ENCODE peak calls at places on chromosomes 3 and 15, in six cellular contexts. One of them, this sample, is unnamed.

GRCh38 chr15:69092159-69092558 is 68.3 kb upstream of the GLCE start:
- DNase-seq in gastrocnemius medialis: no peak
- DNase-seq in astrocyte of the spinal cord: peak
- DNase-seq in psoas muscle: no peak
- DNase-seq in cardiac fibroblast: peak
- DNase-seq in adipocyte: peak
- DNase-seq in this sample: peak

GRCh38 chr3:29128004-29128403 is 152.9 kb upstream of the RBMS3 start:
- DNase-seq in gastrocnemius medialis: no peak
- DNase-seq in astrocyte of the spinal cord: peak
- DNase-seq in psoas muscle: no peak
- DNase-seq in cardiac fibroblast: peak
- DNase-seq in adipocyte: no peak
- DNase-seq in this sample: peak

GRCh38 chr15:27768731-27769510 is 330.2 kb downstream of the OCA2 start:
- DNase-seq in gastrocnemius medialis: no peak
- DNase-seq in astrocyte of the spinal cord: no peak
- DNase-seq in psoas muscle: no peak
- DNase-seq in cardiac fibroblast: no peak
- DNase-seq in adipocyte: no peak
- DNase-seq in this sample: no peak

GRCh38 chr3:85725809-85726208 is 767.0 kb downstream of the CADM2 start:
- DNase-seq in gastrocnemius medialis: no peak
- DNase-seq in astrocyte of the spinal cord: peak
- DNase-seq in psoas muscle: no peak
- DNase-seq in cardiac fibroblast: no peak
- DNase-seq in adipocyte: no peak
- DNase-seq in this sample: no peak

GRCh38 chr3:196554205-196554604 is 14.1 kb downstream of the WDR53 start:
- DNase-seq in gastrocnemius medialis: no peak
- DNase-seq in astrocyte of the spinal cord: no peak
- DNase-seq in psoas muscle: no peak
- DNase-seq in cardiac fibroblast: no peak
- DNase-seq in adipocyte: no peak
- DNase-seq in this sample: no peak

GRCh38 chr3:189833996-189834395 is 202.8 kb downstream of the TP63 start:
- DNase-seq in gastrocnemius medialis: no peak
- DNase-seq in astrocyte of the spinal cord: no peak
- DNase-seq in psoas muscle: no peak
- DNase-seq in cardiac fibroblast: no peak
- DNase-seq in adipocyte: no peak
- DNase-seq in this sample: no peak

GRCh38 chr15:24772709-24773373 is 97.3 kb downstream of the NPAP1 start:
- DNase-seq in gastrocnemius medialis: peak
- DNase-seq in astrocyte of the spinal cord: peak
- DNase-seq in psoas muscle: peak
- DNase-seq in cardiac fibroblast: peak
- DNase-seq in adipocyte: peak
- DNase-seq in this sample: peak

GRCh38 chr3:54322354-54322753 is 200.0 kb downstream of the CACNA2D3 start:
- DNase-seq in gastrocnemius medialis: no peak
- DNase-seq in astrocyte of the spinal cord: no peak
- DNase-seq in psoas muscle: no peak
- DNase-seq in cardiac fibroblast: no peak
- DNase-seq in adipocyte: no peak
- DNase-seq in this sample: no peak

GRCh38 chr3:134846084-134846483 is 51.0 kb downstream of the EPHB1 start:
- DNase-seq in gastrocnemius medialis: no peak
- DNase-seq in astrocyte of the spinal cord: no peak
- DNase-seq in psoas muscle: no peak
- DNase-seq in cardiac fibroblast: no peak
- DNase-seq in adipocyte: no peak
- DNase-seq in this sample: no peak

GRCh38 chr15:44427756-44428724 is 611 bp downstream of the CTDSPL2 start:
- DNase-seq in gastrocnemius medialis: no peak
- DNase-seq in astrocyte of the spinal cord: peak
- DNase-seq in psoas muscle: no peak
- DNase-seq in cardiac fibroblast: peak
- DNase-seq in adipocyte: peak
- DNase-seq in this sample: peak

GRCh38 chr3:40200754-40201316 is 108.7 kb upstream of the EIF1B start:
- DNase-seq in gastrocnemius medialis: no peak
- DNase-seq in astrocyte of the spinal cord: no peak
- DNase-seq in psoas muscle: no peak
- DNase-seq in cardiac fibroblast: no peak
- DNase-seq in adipocyte: no peak
- DNase-seq in this sample: no peak

GRCh38 chr3:113894927-113895326 is 52.9 kb upstream of the ZDHHC23 start:
- DNase-seq in gastrocnemius medialis: no peak
- DNase-seq in astrocyte of the spinal cord: no peak
- DNase-seq in psoas muscle: no peak
- DNase-seq in cardiac fibroblast: no peak
- DNase-seq in adipocyte: no peak
- DNase-seq in this sample: no peak

GRCh38 chr15:37061996-37062395 is 38.4 kb downstream of the MEIS2 start:
- DNase-seq in gastrocnemius medialis: no peak
- DNase-seq in astrocyte of the spinal cord: no peak
- DNase-seq in psoas muscle: no peak
- DNase-seq in cardiac fibroblast: no peak
- DNase-seq in adipocyte: no peak
- DNase-seq in this sample: no peak

GRCh38 chr15:52423852-52424251 is 104.8 kb downstream of the MYO5A start:
- DNase-seq in gastrocnemius medialis: no peak
- DNase-seq in astrocyte of the spinal cord: no peak
- DNase-seq in psoas muscle: no peak
- DNase-seq in cardiac fibroblast: no peak
- DNase-seq in adipocyte: no peak
- DNase-seq in this sample: peak

GRCh38 chr3:24160424-24160823 is 215.3 kb downstream of the NR1D2 start:
- DNase-seq in gastrocnemius medialis: no peak
- DNase-seq in astrocyte of the spinal cord: no peak
- DNase-seq in psoas muscle: no peak
- DNase-seq in cardiac fibroblast: no peak
- DNase-seq in adipocyte: peak
- DNase-seq in this sample: peak

GRCh38 chr3:170941551-170941950 is 33.1 kb upstream of the EIF5A2 start:
- DNase-seq in gastrocnemius medialis: no peak
- DNase-seq in astrocyte of the spinal cord: no peak
- DNase-seq in psoas muscle: no peak
- DNase-seq in cardiac fibroblast: peak
- DNase-seq in adipocyte: no peak
- DNase-seq in this sample: peak

GRCh38 chr3:183247190-183247589 is 5.9 kb upstream of the B3GNT5 start:
- DNase-seq in gastrocnemius medialis: no peak
- DNase-seq in astrocyte of the spinal cord: no peak
- DNase-seq in psoas muscle: no peak
- DNase-seq in cardiac fibroblast: no peak
- DNase-seq in adipocyte: peak
- DNase-seq in this sample: peak

GRCh38 chr15:101200181-101200580 is 51.7 kb downstream of the CHSY1 start:
- DNase-seq in gastrocnemius medialis: no peak
- DNase-seq in astrocyte of the spinal cord: no peak
- DNase-seq in psoas muscle: no peak
- DNase-seq in cardiac fibroblast: no peak
- DNase-seq in adipocyte: no peak
- DNase-seq in this sample: no peak

GRCh38 chr3:72903004-72903403 is 15.2 kb downstream of the GXYLT2 start:
- DNase-seq in gastrocnemius medialis: no peak
- DNase-seq in astrocyte of the spinal cord: peak
- DNase-seq in psoas muscle: no peak
- DNase-seq in cardiac fibroblast: peak
- DNase-seq in adipocyte: peak
- DNase-seq in this sample: peak

GRCh38 chr3:4746241-4746958 is 232.8 kb upstream of the BHLHE40 start:
- DNase-seq in gastrocnemius medialis: no peak
- DNase-seq in astrocyte of the spinal cord: peak
- DNase-seq in psoas muscle: no peak
- DNase-seq in cardiac fibroblast: peak
- DNase-seq in adipocyte: no peak
- DNase-seq in this sample: peak

GRCh38 chr3:32399030-32399620 is 7.5 kb downstream of the CMTM7 start:
- DNase-seq in gastrocnemius medialis: no peak
- DNase-seq in astrocyte of the spinal cord: peak
- DNase-seq in psoas muscle: no peak
- DNase-seq in cardiac fibroblast: peak
- DNase-seq in adipocyte: peak
- DNase-seq in this sample: peak

GRCh38 chr3:21624514-21624913 is 126.5 kb downstream of the ZNF385D start:
- DNase-seq in gastrocnemius medialis: no peak
- DNase-seq in astrocyte of the spinal cord: peak
- DNase-seq in psoas muscle: no peak
- DNase-seq in cardiac fibroblast: no peak
- DNase-seq in adipocyte: no peak
- DNase-seq in this sample: peak

GRCh38 chr3:21618695-21619094 is 132.3 kb downstream of the ZNF385D start:
- DNase-seq in gastrocnemius medialis: no peak
- DNase-seq in astrocyte of the spinal cord: no peak
- DNase-seq in psoas muscle: no peak
- DNase-seq in cardiac fibroblast: no peak
- DNase-seq in adipocyte: no peak
- DNase-seq in this sample: no peak

GRCh38 chr3:21620511-21621395 is 130.3 kb downstream of the ZNF385D start:
- DNase-seq in gastrocnemius medialis: no peak
- DNase-seq in astrocyte of the spinal cord: no peak
- DNase-seq in psoas muscle: no peak
- DNase-seq in cardiac fibroblast: no peak
- DNase-seq in adipocyte: no peak
- DNase-seq in this sample: no peak

GRCh38 chr3:21621396-21621695 is 129.7 kb downstream of the ZNF385D start:
- DNase-seq in gastrocnemius medialis: no peak
- DNase-seq in astrocyte of the spinal cord: peak
- DNase-seq in psoas muscle: no peak
- DNase-seq in cardiac fibroblast: peak
- DNase-seq in adipocyte: peak
- DNase-seq in this sample: peak
- H3K4me3 ChIP-seq in gastrocnemius medialis: no peak
- H3K4me3 ChIP-seq in astrocyte of the spinal cord: no peak
- H3K4me3 ChIP-seq in psoas muscle: no peak
- H3K4me3 ChIP-seq in cardiac fibroblast: no peak
- H3K4me3 ChIP-seq in adipocyte: no peak
- H3K4me3 ChIP-seq in this sample: no peak

DNA sequence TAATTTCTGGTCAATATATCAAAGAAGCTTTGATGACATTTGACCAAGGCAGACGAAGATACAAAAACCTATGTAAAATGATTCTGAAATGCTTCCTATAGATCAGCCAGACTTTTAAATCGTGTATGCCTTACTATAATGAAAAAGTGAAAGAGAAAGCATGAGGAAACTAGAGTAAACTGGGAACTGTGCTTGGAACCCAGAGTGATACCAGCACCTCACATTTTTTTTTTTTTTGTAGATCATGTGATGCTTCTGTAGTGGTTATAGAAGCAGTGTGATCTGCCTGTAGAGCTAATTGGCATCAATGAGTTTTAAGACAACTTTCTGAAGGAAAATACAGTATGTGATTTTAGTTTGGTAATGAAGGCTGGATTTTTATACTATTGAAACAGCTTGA is 150.7 kb downstream of the NLGN1 start:
- DNase-seq in gastrocnemius medialis: no peak
- DNase-seq in astrocyte of the spinal cord: no peak
- DNase-seq in psoas muscle: no peak
- DNase-seq in cardiac fibroblast: no peak
- DNase-seq in adipocyte: no peak
- DNase-seq in this sample: no peak
- H3K4me3 ChIP-seq in gastrocnemius medialis: no peak
- H3K4me3 ChIP-seq in astrocyte of the spinal cord: no peak
- H3K4me3 ChIP-seq in psoas muscle: no peak
- H3K4me3 ChIP-seq in cardiac fibroblast: no peak
- H3K4me3 ChIP-seq in adipocyte: peak
- H3K4me3 ChIP-seq in this sample: no peak

DNA sequence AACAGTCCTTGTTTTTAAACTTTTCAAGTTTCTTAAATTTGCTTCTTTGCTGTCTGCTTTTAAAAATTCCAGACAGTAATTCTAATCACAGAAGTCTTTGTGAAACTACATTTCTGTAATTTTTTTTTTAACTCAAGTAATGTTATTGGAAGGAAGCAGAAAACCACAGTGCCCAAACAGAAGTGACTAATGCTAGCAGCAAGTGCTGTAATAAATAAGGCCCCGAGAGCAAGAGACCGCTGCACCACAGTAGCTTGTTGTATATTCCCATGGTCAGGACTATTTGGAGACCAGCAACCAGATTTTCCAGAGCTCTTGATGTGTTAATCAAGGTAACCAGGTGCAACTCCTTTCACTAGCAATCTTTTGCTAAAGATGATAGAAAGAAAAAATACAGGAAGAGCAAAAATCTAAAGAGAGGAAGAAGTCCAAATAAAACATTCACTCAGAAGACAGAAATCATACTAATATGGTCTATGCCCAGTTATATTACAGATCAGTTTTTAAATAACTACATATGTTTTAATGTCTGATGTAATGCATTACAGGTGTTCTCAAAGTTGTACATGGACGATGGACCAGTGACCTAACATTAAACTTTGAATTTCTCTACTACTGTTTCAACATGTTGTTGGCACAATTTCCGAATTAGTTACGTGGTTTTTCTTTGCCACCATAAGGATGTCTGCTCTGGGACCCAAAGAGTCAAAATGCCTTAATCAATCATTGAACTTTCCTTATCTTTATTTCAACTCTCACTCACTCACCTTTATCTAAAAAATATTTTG is 36.4 kb downstream of the WWTR1 start:
- DNase-seq in gastrocnemius medialis: no peak
- DNase-seq in astrocyte of the spinal cord: peak
- DNase-seq in psoas muscle: no peak
- DNase-seq in cardiac fibroblast: peak
- DNase-seq in adipocyte: peak
- DNase-seq in this sample: peak
- H3K4me3 ChIP-seq in gastrocnemius medialis: no peak
- H3K4me3 ChIP-seq in astrocyte of the spinal cord: no peak
- H3K4me3 ChIP-seq in psoas muscle: no peak
- H3K4me3 ChIP-seq in cardiac fibroblast: no peak
- H3K4me3 ChIP-seq in adipocyte: no peak
- H3K4me3 ChIP-seq in this sample: no peak

DNA sequence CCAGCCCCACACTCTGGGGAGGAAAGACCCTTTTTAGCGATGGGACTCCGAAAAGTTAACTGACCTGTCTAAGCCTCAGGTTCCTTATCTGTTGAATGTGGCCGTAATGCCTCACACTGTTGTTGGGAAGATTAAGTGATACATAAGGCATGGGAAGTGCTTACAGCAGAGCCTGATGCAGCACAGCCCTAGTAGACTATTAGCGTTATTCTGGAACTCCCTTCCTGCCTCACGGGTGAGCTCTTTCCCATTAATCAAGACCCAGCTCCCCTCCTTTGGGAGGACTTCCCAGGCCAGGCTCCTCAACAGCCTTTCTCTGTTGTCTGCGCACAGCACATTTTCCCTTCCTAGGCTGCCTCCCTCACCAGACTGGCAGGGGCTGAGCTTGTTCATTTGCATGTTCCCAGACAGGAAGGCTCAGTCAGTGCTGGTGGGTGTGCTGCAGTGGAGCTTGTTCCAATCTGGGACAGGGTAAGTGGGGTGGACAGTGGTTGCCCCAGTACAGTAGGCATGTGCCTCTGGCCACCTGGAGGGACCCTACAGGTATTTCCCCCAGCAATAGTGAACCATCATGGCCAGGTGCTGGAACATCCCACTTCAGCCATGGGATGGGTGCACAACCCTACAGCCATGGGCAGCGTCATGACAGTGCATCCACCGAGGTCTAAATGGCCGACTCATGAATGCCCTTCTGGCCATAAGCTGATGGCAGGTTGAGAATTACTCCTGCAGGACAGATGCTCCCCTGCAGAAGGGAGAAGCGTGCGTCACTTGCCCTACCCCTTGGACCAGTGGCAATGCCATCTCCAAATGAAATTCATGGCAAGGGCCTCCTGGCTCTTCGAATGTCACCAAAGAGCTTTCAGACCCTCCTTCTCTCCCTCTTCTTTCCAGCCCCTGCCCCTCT is 5.8 kb upstream of the PSTPIP1 start:
- DNase-seq in gastrocnemius medialis: no peak
- DNase-seq in astrocyte of the spinal cord: no peak
- DNase-seq in psoas muscle: no peak
- DNase-seq in cardiac fibroblast: peak
- DNase-seq in adipocyte: no peak
- DNase-seq in this sample: no peak
- H3K4me3 ChIP-seq in gastrocnemius medialis: no peak
- H3K4me3 ChIP-seq in astrocyte of the spinal cord: no peak
- H3K4me3 ChIP-seq in psoas muscle: no peak
- H3K4me3 ChIP-seq in cardiac fibroblast: no peak
- H3K4me3 ChIP-seq in adipocyte: no peak
- H3K4me3 ChIP-seq in this sample: no peak